ENCODE peak calls at places on chromosomes 2 and 18, in four cellular contexts. One of them, this sample, is unnamed.

GRCh38 chr18:37486848-37487247 is 78.8 kb downstream of the CELF4 start:
- DNase-seq in hepatic stellate cell: no peak
- DNase-seq in GM04504: no peak
- DNase-seq in kidney glomerular epithelial cell: no peak
- DNase-seq in this sample: no peak

GRCh38 chr18:657998-658946 is 819 bp downstream of the TYMS start:
- DNase-seq in hepatic stellate cell: peak; percentile 88
- DNase-seq in GM04504: peak; percentile 70
- DNase-seq in kidney glomerular epithelial cell: peak; percentile 87
- DNase-seq in this sample: peak; percentile 58

GRCh38 chr2:203786912-203787311 is 80.5 kb downstream of the CD28 start:
- DNase-seq in hepatic stellate cell: no peak
- DNase-seq in GM04504: no peak
- DNase-seq in kidney glomerular epithelial cell: no peak
- DNase-seq in this sample: no peak

GRCh38 chr2:9467687-9468086 is 6.7 kb upstream of the IAH1 start:
- DNase-seq in hepatic stellate cell: no peak
- DNase-seq in GM04504: no peak
- DNase-seq in kidney glomerular epithelial cell: no peak
- DNase-seq in this sample: no peak

GRCh38 chr18:8744038-8744437 is 38.7 kb downstream of the MTCL1 start:
- DNase-seq in hepatic stellate cell: no peak
- DNase-seq in GM04504: no peak
- DNase-seq in kidney glomerular epithelial cell: no peak
- DNase-seq in this sample: no peak

GRCh38 chr2:105344704-105345345 is 7.5 kb downstream of the C2orf49 start:
- DNase-seq in hepatic stellate cell: no peak
- DNase-seq in GM04504: no peak
- DNase-seq in kidney glomerular epithelial cell: peak; percentile 22
- DNase-seq in this sample: no peak

GRCh38 chr2:88692187-88692586 is 714 bp downstream of the RPIA start:
- DNase-seq in hepatic stellate cell: peak; percentile 8
- DNase-seq in GM04504: no peak
- DNase-seq in kidney glomerular epithelial cell: no peak
- DNase-seq in this sample: no peak

GRCh38 chr2:225735844-225736243 is 336.3 kb downstream of the NYAP2 start:
- DNase-seq in hepatic stellate cell: peak; percentile 54
- DNase-seq in GM04504: peak; percentile 79
- DNase-seq in kidney glomerular epithelial cell: peak; percentile 64
- DNase-seq in this sample: peak; percentile 58

GRCh38 chr2:235674116-235674515 is 180.3 kb downstream of the AGAP1 start:
- DNase-seq in hepatic stellate cell: no peak
- DNase-seq in GM04504: no peak
- DNase-seq in kidney glomerular epithelial cell: no peak
- DNase-seq in this sample: no peak

GRCh38 chr18:68439672-68440071 is 275.2 kb downstream of the TMX3 start:
- DNase-seq in hepatic stellate cell: no peak
- DNase-seq in GM04504: no peak
- DNase-seq in kidney glomerular epithelial cell: no peak
- DNase-seq in this sample: no peak

GRCh38 chr18:9914584-9915290 is 921 bp downstream of the VAPA start:
- DNase-seq in hepatic stellate cell: peak; percentile 57
- DNase-seq in GM04504: peak; percentile 54
- DNase-seq in kidney glomerular epithelial cell: peak; percentile 66
- DNase-seq in this sample: peak; percentile 29

GRCh38 chr2:109591236-109591635 is 22.5 kb downstream of the SEPTIN10 start:
- DNase-seq in hepatic stellate cell: no peak
- DNase-seq in GM04504: no peak
- DNase-seq in kidney glomerular epithelial cell: no peak
- DNase-seq in this sample: no peak

GRCh38 chr2:170711774-170712652 is 3.1 kb upstream of the SP5 start:
- DNase-seq in hepatic stellate cell: no peak
- DNase-seq in GM04504: no peak
- DNase-seq in kidney glomerular epithelial cell: no peak
- DNase-seq in this sample: no peak

GRCh38 chr2:190507135-190507534 is 27.4 kb downstream of the NEMP2 start:
- DNase-seq in hepatic stellate cell: no peak
- DNase-seq in GM04504: no peak
- DNase-seq in kidney glomerular epithelial cell: no peak
- DNase-seq in this sample: no peak

GRCh38 chr2:185625604-185626003 is 113.0 kb upstream of the FSIP2 start:
- DNase-seq in hepatic stellate cell: no peak
- DNase-seq in GM04504: no peak
- DNase-seq in kidney glomerular epithelial cell: no peak
- DNase-seq in this sample: no peak

GRCh38 chr2:170505631-170506270 is 209.4 kb upstream of the SP5 start:
- DNase-seq in hepatic stellate cell: no peak
- DNase-seq in GM04504: no peak
- DNase-seq in kidney glomerular epithelial cell: no peak
- DNase-seq in this sample: no peak

GRCh38 chr2:61887684-61888303 is 662 bp downstream of the CCT4 start:
- DNase-seq in hepatic stellate cell: peak; percentile 27
- DNase-seq in GM04504: peak; percentile 12
- DNase-seq in kidney glomerular epithelial cell: peak; percentile 28
- DNase-seq in this sample: peak; percentile 19

GRCh38 chr18:46042571-46043123 is 29.4 kb downstream of the PSTPIP2 start:
- DNase-seq in hepatic stellate cell: peak; percentile 13
- DNase-seq in GM04504: no peak
- DNase-seq in kidney glomerular epithelial cell: peak; percentile 19
- DNase-seq in this sample: peak; percentile 28

GRCh38 chr18:57953883-57954282 is 90.1 kb upstream of the NEDD4L start:
- DNase-seq in hepatic stellate cell: no peak
- DNase-seq in GM04504: no peak
- DNase-seq in kidney glomerular epithelial cell: no peak
- DNase-seq in this sample: no peak

GRCh38 chr2:102063948-102064678 is 72.4 kb downstream of the IL1R2 start:
- DNase-seq in hepatic stellate cell: peak; percentile 88
- DNase-seq in GM04504: peak; percentile 98
- DNase-seq in kidney glomerular epithelial cell: peak; percentile 75
- DNase-seq in this sample: peak; percentile 96

GRCh38 chr2:15047184-15047583 is 414.7 kb downstream of the LRATD1 start:
- DNase-seq in hepatic stellate cell: no peak
- DNase-seq in GM04504: no peak
- DNase-seq in kidney glomerular epithelial cell: no peak
- DNase-seq in this sample: no peak

GRCh38 chr18:54004828-54005227 is 219.6 kb downstream of the MBD2 start:
- DNase-seq in hepatic stellate cell: no peak
- DNase-seq in GM04504: no peak
- DNase-seq in kidney glomerular epithelial cell: no peak
- DNase-seq in this sample: no peak

GRCh38 chr18:26649193-26649543 is 100.8 kb upstream of the KCTD1 start:
- DNase-seq in hepatic stellate cell: no peak
- DNase-seq in GM04504: no peak
- DNase-seq in kidney glomerular epithelial cell: no peak
- DNase-seq in this sample: no peak

GRCh38 chr2:207166039-207166348 is 246 bp upstream of the KLF7 start:
- DNase-seq in hepatic stellate cell: peak; percentile 98
- DNase-seq in GM04504: peak; percentile 100
- DNase-seq in kidney glomerular epithelial cell: peak; percentile 93
- DNase-seq in this sample: peak; percentile 98

GRCh38 chr18:68219867-68220266 is 495.0 kb downstream of the TMX3 start:
- DNase-seq in hepatic stellate cell: no peak
- DNase-seq in GM04504: no peak
- DNase-seq in kidney glomerular epithelial cell: no peak
- DNase-seq in this sample: peak; percentile 31

GRCh38 chr2:170770008-170770303 is 222 bp upstream of the ERICH2 start:
- DNase-seq in hepatic stellate cell: no peak
- DNase-seq in GM04504: no peak
- DNase-seq in kidney glomerular epithelial cell: no peak
- DNase-seq in this sample: no peak

GRCh38 chr2:20425371-20425881 is 21.4 kb upstream of the RHOB start:
- DNase-seq in hepatic stellate cell: peak; percentile 29
- DNase-seq in GM04504: no peak
- DNase-seq in kidney glomerular epithelial cell: peak; percentile 89
- DNase-seq in this sample: no peak

GRCh38 chr18:36537289-36537688 is 239.8 kb downstream of the FHOD3 start:
- DNase-seq in hepatic stellate cell: no peak
- DNase-seq in GM04504: no peak
- DNase-seq in kidney glomerular epithelial cell: no peak
- DNase-seq in this sample: no peak